ENCODE peak calls at places on chromosomes 1 and 21, in seven cellular contexts. D, B, R, O, P, K and M are unnamed samples. For H3K27me3 and H3K9me3, the result is how much of the 10 kb centered on the place peaks cover.

GRCh38 chr1:229121845-229122436 is 149.0 kb upstream of the RAB4A start:
- DNase-seq in D (no peak), B (no peak), R (no peak), O (no peak), P (no peak), K (no peak), M (no peak)

GRCh38 chr1:227880342-227880924 is 65.0 kb downstream of the PRSS38 start:
- DNase-seq in D (no peak), B (no peak), R (no peak), O (peak), P (no peak), K (no peak), M (no peak)

GRCh38 chr1:45647248-45648021 is 23.6 kb upstream of the CCDC17 start:
- DNase-seq in D (no peak), B (no peak), R (peak), O (peak), P (no peak), K (no peak), M (no peak)

GRCh38 chr1:68906431-68906830 is 409.5 kb upstream of the DEPDC1 start:
- DNase-seq in D (no peak), B (no peak), R (no peak), O (no peak), P (no peak), K (no peak), M (no peak)

GRCh38 chr1:37755290-37755689 is 9.6 kb downstream of the EPHA10 start:
- DNase-seq in D (no peak), B (no peak), R (no peak), O (no peak), P (no peak), K (no peak), M (no peak)

GRCh38 chr1:215146252-215146975 is 63.9 kb downstream of the KCNK2 start:
- DNase-seq in D (peak), B (peak), R (peak), O (peak), P (no peak), K (no peak), M (no peak)

GRCh38 chr1:201786824-201787223 is 42.1 kb upstream of the IPO9 start:
- DNase-seq in D (no peak), B (peak), R (no peak), O (no peak), P (no peak), K (peak), M (no peak)

GRCh38 chr1:53271446-53272090 is 33.2 kb upstream of the MAGOH start:
- DNase-seq in D (no peak), B (no peak), R (no peak), O (no peak), P (no peak), K (no peak), M (no peak)

GRCh38 chr1:39829791-39830533 is 41.3 kb upstream of the BMP8B start:
- DNase-seq in D (peak), B (peak), R (no peak), O (no peak), P (no peak), K (no peak), M (no peak)

GRCh38 chr1:24904731-24905354 is 25.2 kb downstream of the RUNX3 start:
- DNase-seq in D (no peak), B (no peak), R (no peak), O (peak), P (no peak), K (no peak), M (no peak)

GRCh38 chr1:15139654-15140350 is 13.7 kb upstream of the TMEM51 start:
- DNase-seq in D (peak), B (no peak), R (peak), O (peak), P (no peak), K (no peak), M (no peak)

GRCh38 chr1:61892977-61893376 is 150.7 kb downstream of the PATJ start:
- DNase-seq in D (no peak), B (no peak), R (no peak), O (no peak), P (no peak), K (no peak), M (no peak)

GRCh38 chr1:17579951-17580939 is 40.7 kb downstream of the ARHGEF10L start:
- DNase-seq in D (no peak), B (no peak), R (no peak), O (peak), P (no peak), K (no peak), M (no peak)

GRCh38 chr1:36349241-36349671 is 25.8 kb upstream of the EVA1B start:
- DNase-seq in D (peak), B (peak), R (no peak), O (no peak), P (no peak), K (no peak), M (peak)

GRCh38 chr21:33029512-33029921 is 3.8 kb downstream of the OLIG2 start:
- DNase-seq in D (no peak), B (no peak), R (no peak), O (no peak), P (no peak), K (no peak), M (no peak)

GRCh38 chr1:207910678-207911354 is at the start of gene CD34:
- DNase-seq in D (no peak), B (peak), R (peak), O (no peak), P (no peak), K (peak), M (no peak)

GRCh38 chr1:231106347-231106746 is 55.5 kb upstream of the TRIM67 start:
- DNase-seq in D (peak), B (no peak), R (no peak), O (no peak), P (no peak), K (no peak), M (peak)

GRCh38 chr1:169833179-169833901 is 38.6 kb upstream of the METTL18 start:
- DNase-seq in D (peak), B (peak), R (no peak), O (no peak), P (no peak), K (no peak), M (no peak)

GRCh38 chr21:36297938-36298572 is 21.9 kb upstream of the MORC3 start:
- DNase-seq in D (peak), B (peak), R (no peak), O (peak), P (no peak), K (peak), M (no peak)

GRCh38 chr1:212412374-212412773 is 2.3 kb downstream of the PACC1 start:
- DNase-seq in D (no peak), B (no peak), R (no peak), O (no peak), P (no peak), K (no peak), M (peak)

GRCh38 chr21:33815153-33815707 is 100.4 kb downstream of the ATP5PO start:
- DNase-seq in D (no peak), B (no peak), R (no peak), O (no peak), P (no peak), K (no peak), M (no peak)

GRCh38 chr1:17121881-17122280 is 2.6 kb upstream of the PADI2 start:
- DNase-seq in D (peak), B (peak), R (peak), O (no peak), P (no peak), K (no peak), M (no peak)

GRCh38 chr1:233912909-233913308 is 8.4 kb downstream of the SLC35F3 start:
- DNase-seq in D (no peak), B (no peak), R (peak), O (no peak), P (no peak), K (no peak), M (no peak)

GRCh38 chr1:218259800-218260199 is 25.3 kb upstream of the RRP15 start:
- DNase-seq in D (no peak), B (no peak), R (peak), O (no peak), P (no peak), K (no peak), M (peak)

GRCh38 chr1:163422738-163423404 is 101.1 kb downstream of the NUF2 start:
- DNase-seq in D (no peak), B (no peak), R (no peak), O (no peak), P (no peak), K (no peak), M (no peak)

GRCh38 chr1:207841907-207842306 is 69.0 kb downstream of the CD34 start:
- DNase-seq in D (no peak), B (no peak), R (no peak), O (no peak), P (no peak), K (no peak), M (no peak)

GRCh38 chr1:200153277-200154055 is 126.0 kb downstream of the NR5A2 start:
- DNase-seq in D (no peak), B (no peak), R (no peak), O (no peak), P (no peak), K (no peak), M (no peak)

GRCh38 chr1:217106231-217106630 is 383.0 kb upstream of the ESRRG start:
- DNase-seq in D (peak), B (no peak), R (no peak), O (no peak), P (no peak), K (no peak), M (no peak)

GRCh38 chr1:25096307-25097150 is 135.8 kb downstream of the SYF2 start:
- DNase-seq in D (no peak), B (no peak), R (no peak), O (no peak), P (no peak), K (no peak), M (no peak)

GRCh38 chr1:91804546-91805023 is 81.4 kb downstream of the TGFBR3 start:
- DNase-seq in D (no peak), B (no peak), R (no peak), O (no peak), P (no peak), K (no peak), M (peak)

GRCh38 chr1:245751111-245751510 is 596.3 kb downstream of the KIF26B start:
- DNase-seq in D (peak), B (peak), R (no peak), O (no peak), P (no peak), K (no peak), M (no peak)

GRCh38 chr1:99993468-99993845 is 23.7 kb downstream of the SLC35A3 start:
- DNase-seq in D (no peak), B (no peak), R (no peak), O (no peak), P (no peak), K (no peak), M (no peak)

GRCh38 chr1:226738995-226739695 is at the start of gene ITPKB:
- DNase-seq in D (peak), B (peak), R (peak), O (peak), P (no peak), K (peak), M (peak)

GRCh38 chr1:43554444-43554992 is 23.8 kb downstream of the PTPRF start:
- DNase-seq in D (peak), B (peak), R (peak), O (no peak), P (no peak), K (no peak), M (no peak)

GRCh38 chr1:222466150-222466865 is 81.6 kb downstream of the HHIPL2 start:
- DNase-seq in D (no peak), B (peak), R (no peak), O (no peak), P (no peak), K (no peak), M (no peak)

GRCh38 chr21:28798798-28799197 is 193.9 kb downstream of the LTN1 start:
- DNase-seq in D (peak), B (peak), R (no peak), O (no peak), P (no peak), K (no peak), M (no peak)

GRCh38 chr1:84245566-84245965 is 55.9 kb upstream of the SAMD13 start:
- DNase-seq in D (no peak), B (no peak), R (no peak), O (no peak), P (no peak), K (no peak), M (no peak)

GRCh38 chr21:26169061-26169610 is 1.4 kb downstream of the APP start:
- DNase-seq in D (peak), B (peak), R (peak), O (peak), P (no peak), K (no peak), M (peak)

GRCh38 chr1:69919129-69919921 is 286.1 kb downstream of the LRRC40 start:
- DNase-seq in D (no peak), B (no peak), R (no peak), O (no peak), P (no peak), K (peak), M (no peak)

GRCh38 chr1:87077959-87078673 is 163.7 kb downstream of the HS2ST1 start:
- DNase-seq in D (no peak), B (no peak), R (no peak), O (no peak), P (no peak), K (no peak), M (no peak)

GRCh38 chr1:87072431-87072830 is 158.0 kb downstream of the HS2ST1 start:
- DNase-seq in D (no peak), B (no peak), R (no peak), O (no peak), P (no peak), K (no peak), M (no peak)

GRCh38 chr1:87072904-87073303 is 158.5 kb downstream of the HS2ST1 start:
- DNase-seq in D (no peak), B (no peak), R (no peak), O (no peak), P (no peak), K (no peak), M (no peak)

DNA sequence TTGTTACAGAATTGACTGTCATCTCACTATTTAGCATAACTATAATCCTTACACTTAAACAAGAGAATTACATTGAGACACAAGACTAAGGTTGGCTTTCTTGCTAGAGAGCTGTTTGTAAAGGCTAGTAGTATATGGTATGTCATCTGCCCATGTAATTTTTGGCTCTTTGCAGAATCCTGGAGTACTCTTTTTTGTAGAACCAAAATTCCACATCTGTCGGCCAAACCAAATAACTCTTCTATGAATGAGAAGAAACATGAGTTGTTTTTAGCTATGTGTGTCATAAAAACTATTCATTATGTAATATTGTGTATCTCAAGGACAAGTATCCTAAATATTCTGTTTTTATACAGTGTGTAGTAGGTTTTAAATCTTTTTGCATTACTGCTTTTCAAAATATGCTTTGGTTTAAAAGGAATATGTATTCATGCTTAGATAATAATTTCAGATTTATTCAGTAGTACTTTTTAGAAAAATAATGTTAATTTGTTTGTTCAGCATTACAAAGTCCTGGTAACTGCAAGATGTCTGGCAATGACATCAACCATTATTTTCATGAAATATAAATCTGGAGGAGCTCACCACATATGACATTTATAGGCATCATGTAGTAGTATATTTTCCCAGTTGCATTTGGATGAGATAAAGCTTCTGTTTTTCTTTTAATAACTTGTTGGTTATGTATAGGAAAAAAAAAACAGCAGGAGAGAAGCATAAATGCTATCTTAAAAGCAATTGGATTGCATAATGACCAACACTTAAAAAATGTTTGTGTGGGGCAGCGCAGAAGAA is 159.8 kb downstream of the HS2ST1 start:
- DNase-seq in D (no peak), B (peak), R (no peak), O (no peak), P (no peak), K (no peak), M (no peak)
- H3K27me3 ChIP-seq in D (under half), B (under half), R (under half), O (under half), P (under half), K (under half), M (under half)

GRCh38 chr1:220407101-220407683 is 120.7 kb upstream of the MARK1 start:
- DNase-seq in D (no peak), B (no peak), R (no peak), O (no peak), P (no peak), K (no peak), M (no peak)
- H3K9me3 ChIP-seq in D (under half), B (under half), R (under half), O (under half), P (under half), K (under half), M (under half)

DNA sequence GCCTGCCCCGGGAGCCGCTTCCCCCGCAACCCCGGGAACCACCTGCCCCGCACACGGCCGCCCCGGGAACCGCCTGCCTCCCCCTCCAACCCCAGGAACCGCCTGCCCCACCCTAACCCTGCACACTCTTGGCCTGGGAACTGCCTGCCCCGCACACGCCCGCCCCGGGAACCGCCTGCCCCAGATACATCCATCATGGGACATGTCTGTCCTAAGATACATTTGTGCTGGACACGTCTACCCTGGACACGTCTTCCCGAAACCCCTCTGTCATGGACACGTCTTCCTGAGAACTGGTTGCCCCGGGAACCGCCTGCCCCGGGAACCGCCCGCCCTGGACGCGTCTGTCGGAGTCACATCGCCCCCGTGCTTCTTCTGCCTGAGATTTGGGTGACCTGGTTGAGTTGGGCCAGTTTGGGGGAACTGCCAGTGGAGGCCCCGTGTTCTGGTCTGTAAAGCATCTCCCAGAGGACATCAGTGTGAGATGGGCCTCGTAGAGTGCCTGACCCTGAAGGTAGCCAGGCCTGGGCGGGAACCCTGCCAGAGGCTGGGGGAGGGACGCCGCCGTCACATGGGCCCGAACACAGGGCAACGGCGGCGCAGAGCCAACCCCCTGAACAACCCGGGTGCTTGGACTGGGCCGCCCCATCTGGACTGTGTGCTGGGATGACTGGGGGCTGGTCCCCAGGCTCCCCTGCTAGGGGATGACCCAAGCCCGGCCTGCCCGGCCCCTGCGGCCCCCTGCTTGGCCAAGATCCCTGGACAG is 3.6 kb downstream of the PERM1 start:
- DNase-seq in D (no peak), B (no peak), R (no peak), O (no peak), P (no peak), K (no peak), M (no peak)
- H3K27me3 ChIP-seq in D (under half), B (under half), R (under half), O (half or more), P (under half), K (under half), M (under half)

DNA sequence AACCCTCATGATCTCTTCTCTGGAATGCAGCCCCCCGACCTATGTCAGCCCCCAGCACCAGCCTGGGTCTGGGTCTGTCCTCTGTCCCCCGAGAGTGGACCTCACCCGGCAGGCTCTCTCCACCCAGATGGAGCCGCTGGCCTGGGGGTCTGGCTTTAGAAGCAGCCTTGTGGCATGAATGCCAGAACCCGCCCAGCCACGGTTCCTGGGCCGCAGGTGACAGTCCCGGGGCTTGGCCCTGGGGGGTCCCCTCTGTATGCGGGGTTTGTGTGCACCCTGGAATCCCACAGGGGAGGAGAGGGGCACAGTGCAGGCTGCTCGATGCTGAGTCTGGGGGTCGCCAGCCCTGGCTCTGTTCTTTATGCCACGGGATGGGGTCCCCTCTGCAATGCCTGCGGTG is 96.0 kb upstream of the ACTRT2 start:
- DNase-seq in D (no peak), B (no peak), R (no peak), O (no peak), P (no peak), K (no peak), M (no peak)
- H3K9me3 ChIP-seq in D (half or more), B (under half), R (under half), O (under half), P (under half), K (under half), M (under half)